ENCODE peak calls at places on chromosomes 5 and 9, in eight cellular contexts. One of them, this sample, is unnamed.

GRCh38 chr9:11946521-11946920 is 746.7 kb upstream of the TYRP1 start:
- DNase-seq in SHP77: no peak
- DNase-seq in cardiac fibroblast: no peak
- DNase-seq in activated gamma-delta T cell treated with Interleukin-2 at 50 U/mL for 16 hours: no peak
- DNase-seq in T-cell: no peak
- DNase-seq in fibroblast of pulmonary artery: peak
- DNase-seq in NCI-H460: no peak
- DNase-seq in T-helper 9 cell: no peak
- DNase-seq in this sample: no peak

GRCh38 chr5:135253601-135254165 is 145.3 kb downstream of the MACROH2A1 start:
- DNase-seq in SHP77: no peak
- DNase-seq in fibroblast of pulmonary artery: no peak
- DNase-seq in NCI-H460: no peak
- DNase-seq in activated gamma-delta T cell treated with Interleukin-2 at 50 U/mL for 16 hours: no peak
- DNase-seq in cardiac fibroblast: no peak
- DNase-seq in T-cell: no peak
- DNase-seq in T-helper 9 cell: no peak
- DNase-seq in this sample: no peak

GRCh38 chr5:79513519-79514390 is at the start of gene HOMER1:
- DNase-seq in cardiac fibroblast: peak
- DNase-seq in T-helper 9 cell: peak
- DNase-seq in SHP77: peak
- DNase-seq in T-cell: peak
- DNase-seq in activated gamma-delta T cell treated with Interleukin-2 at 50 U/mL for 16 hours: peak
- DNase-seq in NCI-H460: peak
- DNase-seq in fibroblast of pulmonary artery: peak
- DNase-seq in this sample: peak

GRCh38 chr5:10424124-10424731 is 17.5 kb upstream of the ROPN1L start:
- DNase-seq in NCI-H460: peak
- DNase-seq in cardiac fibroblast: peak
- DNase-seq in fibroblast of pulmonary artery: peak
- DNase-seq in T-cell: no peak
- DNase-seq in T-helper 9 cell: no peak
- DNase-seq in SHP77: peak
- DNase-seq in activated gamma-delta T cell treated with Interleukin-2 at 50 U/mL for 16 hours: no peak
- DNase-seq in this sample: no peak

GRCh38 chr5:167908596-167908995 is 382.8 kb upstream of the WWC1 start:
- DNase-seq in activated gamma-delta T cell treated with Interleukin-2 at 50 U/mL for 16 hours: no peak
- DNase-seq in NCI-H460: no peak
- DNase-seq in SHP77: no peak
- DNase-seq in fibroblast of pulmonary artery: no peak
- DNase-seq in T-cell: no peak
- DNase-seq in T-helper 9 cell: no peak
- DNase-seq in cardiac fibroblast: peak
- DNase-seq in this sample: no peak

GRCh38 chr5:65086234-65086886 is 317.6 kb downstream of the CWC27 start:
- DNase-seq in SHP77: no peak
- DNase-seq in cardiac fibroblast: no peak
- DNase-seq in activated gamma-delta T cell treated with Interleukin-2 at 50 U/mL for 16 hours: no peak
- DNase-seq in T-cell: no peak
- DNase-seq in fibroblast of pulmonary artery: no peak
- DNase-seq in NCI-H460: no peak
- DNase-seq in T-helper 9 cell: no peak
- DNase-seq in this sample: no peak

GRCh38 chr9:2241875-2242741 is 227.0 kb downstream of the SMARCA2 start:
- DNase-seq in activated gamma-delta T cell treated with Interleukin-2 at 50 U/mL for 16 hours: peak
- DNase-seq in fibroblast of pulmonary artery: peak
- DNase-seq in NCI-H460: peak
- DNase-seq in SHP77: peak
- DNase-seq in cardiac fibroblast: peak
- DNase-seq in T-helper 9 cell: peak
- DNase-seq in T-cell: peak
- DNase-seq in this sample: peak

GRCh38 chr5:110852053-110852452 is 113.2 kb downstream of the SLC25A46 start:
- DNase-seq in fibroblast of pulmonary artery: peak
- DNase-seq in NCI-H460: no peak
- DNase-seq in T-helper 9 cell: no peak
- DNase-seq in activated gamma-delta T cell treated with Interleukin-2 at 50 U/mL for 16 hours: no peak
- DNase-seq in SHP77: no peak
- DNase-seq in cardiac fibroblast: no peak
- DNase-seq in T-cell: no peak
- DNase-seq in this sample: no peak

GRCh38 chr9:94934816-94935328 is 208.4 kb downstream of the AOPEP start:
- DNase-seq in cardiac fibroblast: no peak
- DNase-seq in fibroblast of pulmonary artery: no peak
- DNase-seq in T-cell: no peak
- DNase-seq in activated gamma-delta T cell treated with Interleukin-2 at 50 U/mL for 16 hours: no peak
- DNase-seq in SHP77: no peak
- DNase-seq in NCI-H460: no peak
- DNase-seq in T-helper 9 cell: no peak
- DNase-seq in this sample: no peak

GRCh38 chr5:177957241-177957640 is 38.8 kb downstream of the PROP1 start:
- DNase-seq in NCI-H460: no peak
- DNase-seq in T-helper 9 cell: no peak
- DNase-seq in SHP77: no peak
- DNase-seq in fibroblast of pulmonary artery: no peak
- DNase-seq in activated gamma-delta T cell treated with Interleukin-2 at 50 U/mL for 16 hours: no peak
- DNase-seq in T-cell: no peak
- DNase-seq in cardiac fibroblast: no peak
- DNase-seq in this sample: no peak

GRCh38 chr9:36141288-36141687 is 4.8 kb downstream of the GLIPR2 start:
- DNase-seq in cardiac fibroblast: peak
- DNase-seq in fibroblast of pulmonary artery: peak
- DNase-seq in activated gamma-delta T cell treated with Interleukin-2 at 50 U/mL for 16 hours: no peak
- DNase-seq in T-cell: no peak
- DNase-seq in T-helper 9 cell: no peak
- DNase-seq in SHP77: no peak
- DNase-seq in NCI-H460: no peak
- DNase-seq in this sample: no peak

GRCh38 chr9:100720922-100721321 is 143.0 kb downstream of the CAVIN4 start:
- DNase-seq in T-cell: no peak
- DNase-seq in activated gamma-delta T cell treated with Interleukin-2 at 50 U/mL for 16 hours: no peak
- DNase-seq in cardiac fibroblast: peak
- DNase-seq in SHP77: no peak
- DNase-seq in fibroblast of pulmonary artery: peak
- DNase-seq in NCI-H460: no peak
- DNase-seq in T-helper 9 cell: no peak
- DNase-seq in this sample: no peak

GRCh38 chr5:132251220-132251725 is 6.2 kb upstream of the PDLIM4 start:
- DNase-seq in T-helper 9 cell: no peak
- DNase-seq in T-cell: no peak
- DNase-seq in NCI-H460: no peak
- DNase-seq in activated gamma-delta T cell treated with Interleukin-2 at 50 U/mL for 16 hours: no peak
- DNase-seq in cardiac fibroblast: no peak
- DNase-seq in SHP77: peak
- DNase-seq in fibroblast of pulmonary artery: peak
- DNase-seq in this sample: no peak

GRCh38 chr5:151612689-151613427 is 21.7 kb upstream of the FAT2 start:
- DNase-seq in NCI-H460: no peak
- DNase-seq in T-helper 9 cell: peak
- DNase-seq in cardiac fibroblast: no peak
- DNase-seq in SHP77: no peak
- DNase-seq in T-cell: peak
- DNase-seq in activated gamma-delta T cell treated with Interleukin-2 at 50 U/mL for 16 hours: no peak
- DNase-seq in fibroblast of pulmonary artery: no peak
- DNase-seq in this sample: peak

GRCh38 chr5:997001-997474 is 11.6 kb upstream of the NKD2 start:
- DNase-seq in cardiac fibroblast: peak
- DNase-seq in fibroblast of pulmonary artery: peak
- DNase-seq in SHP77: peak
- DNase-seq in T-helper 9 cell: no peak
- DNase-seq in T-cell: no peak
- DNase-seq in activated gamma-delta T cell treated with Interleukin-2 at 50 U/mL for 16 hours: no peak
- DNase-seq in NCI-H460: no peak
- DNase-seq in this sample: peak

GRCh38 chr5:35979694-35980093 is 11.5 kb downstream of the UGT3A1 start:
- DNase-seq in NCI-H460: no peak
- DNase-seq in cardiac fibroblast: no peak
- DNase-seq in activated gamma-delta T cell treated with Interleukin-2 at 50 U/mL for 16 hours: no peak
- DNase-seq in T-cell: no peak
- DNase-seq in T-helper 9 cell: no peak
- DNase-seq in fibroblast of pulmonary artery: no peak
- DNase-seq in SHP77: no peak
- DNase-seq in this sample: no peak

GRCh38 chr5:27706832-27707231 is 668.4 kb upstream of the CDH9 start:
- DNase-seq in cardiac fibroblast: no peak
- DNase-seq in T-helper 9 cell: no peak
- DNase-seq in SHP77: no peak
- DNase-seq in fibroblast of pulmonary artery: peak
- DNase-seq in activated gamma-delta T cell treated with Interleukin-2 at 50 U/mL for 16 hours: no peak
- DNase-seq in NCI-H460: no peak
- DNase-seq in T-cell: no peak
- DNase-seq in this sample: no peak

GRCh38 chr9:132007371-132007701 is 72.3 kb downstream of the MED27 start:
- DNase-seq in SHP77: no peak
- DNase-seq in cardiac fibroblast: no peak
- DNase-seq in fibroblast of pulmonary artery: no peak
- DNase-seq in T-helper 9 cell: no peak
- DNase-seq in T-cell: no peak
- DNase-seq in activated gamma-delta T cell treated with Interleukin-2 at 50 U/mL for 16 hours: no peak
- DNase-seq in NCI-H460: no peak
- DNase-seq in this sample: no peak

GRCh38 chr9:91865041-91865440 is 85.0 kb downstream of the ROR2 start:
- DNase-seq in T-cell: no peak
- DNase-seq in fibroblast of pulmonary artery: no peak
- DNase-seq in T-helper 9 cell: no peak
- DNase-seq in cardiac fibroblast: no peak
- DNase-seq in NCI-H460: no peak
- DNase-seq in activated gamma-delta T cell treated with Interleukin-2 at 50 U/mL for 16 hours: no peak
- DNase-seq in SHP77: no peak
- DNase-seq in this sample: no peak

GRCh38 chr5:2430606-2431005 is 320.9 kb downstream of the IRX2 start:
- DNase-seq in SHP77: no peak
- DNase-seq in fibroblast of pulmonary artery: no peak
- DNase-seq in T-cell: no peak
- DNase-seq in NCI-H460: no peak
- DNase-seq in T-helper 9 cell: no peak
- DNase-seq in activated gamma-delta T cell treated with Interleukin-2 at 50 U/mL for 16 hours: no peak
- DNase-seq in cardiac fibroblast: no peak
- DNase-seq in this sample: no peak

GRCh38 chr5:172903790-172904189 is 55.4 kb upstream of the RPL26L1 start:
- DNase-seq in T-cell: no peak
- DNase-seq in SHP77: peak
- DNase-seq in fibroblast of pulmonary artery: peak
- DNase-seq in cardiac fibroblast: peak
- DNase-seq in activated gamma-delta T cell treated with Interleukin-2 at 50 U/mL for 16 hours: no peak
- DNase-seq in NCI-H460: peak
- DNase-seq in T-helper 9 cell: no peak
- DNase-seq in this sample: no peak

GRCh38 chr9:22416692-22417060 is 29.9 kb upstream of the DMRTA1 start:
- DNase-seq in activated gamma-delta T cell treated with Interleukin-2 at 50 U/mL for 16 hours: no peak
- DNase-seq in T-helper 9 cell: no peak
- DNase-seq in cardiac fibroblast: no peak
- DNase-seq in T-cell: no peak
- DNase-seq in fibroblast of pulmonary artery: no peak
- DNase-seq in SHP77: no peak
- DNase-seq in NCI-H460: no peak
- DNase-seq in this sample: no peak

GRCh38 chr5:146852089-146852488 is 26.5 kb downstream of the PPP2R2B start:
- DNase-seq in T-helper 9 cell: no peak
- DNase-seq in T-cell: no peak
- DNase-seq in SHP77: no peak
- DNase-seq in cardiac fibroblast: no peak
- DNase-seq in fibroblast of pulmonary artery: no peak
- DNase-seq in NCI-H460: no peak
- DNase-seq in activated gamma-delta T cell treated with Interleukin-2 at 50 U/mL for 16 hours: no peak
- DNase-seq in this sample: no peak

GRCh38 chr5:72079288-72079687 is 28.0 kb upstream of the MAP1B start:
- DNase-seq in T-cell: no peak
- DNase-seq in activated gamma-delta T cell treated with Interleukin-2 at 50 U/mL for 16 hours: no peak
- DNase-seq in cardiac fibroblast: no peak
- DNase-seq in fibroblast of pulmonary artery: no peak
- DNase-seq in NCI-H460: no peak
- DNase-seq in T-helper 9 cell: no peak
- DNase-seq in SHP77: peak
- DNase-seq in this sample: no peak

GRCh38 chr5:7087719-7088297 is 308.1 kb upstream of the ADCY2 start:
- DNase-seq in SHP77: no peak
- DNase-seq in activated gamma-delta T cell treated with Interleukin-2 at 50 U/mL for 16 hours: no peak
- DNase-seq in T-cell: no peak
- DNase-seq in T-helper 9 cell: no peak
- DNase-seq in NCI-H460: no peak
- DNase-seq in fibroblast of pulmonary artery: no peak
- DNase-seq in cardiac fibroblast: no peak
- DNase-seq in this sample: no peak

GRCh38 chr9:72891043-72891442 is 61.8 kb downstream of the ALDH1A1 start:
- DNase-seq in T-cell: no peak
- DNase-seq in SHP77: no peak
- DNase-seq in NCI-H460: no peak
- DNase-seq in activated gamma-delta T cell treated with Interleukin-2 at 50 U/mL for 16 hours: no peak
- DNase-seq in cardiac fibroblast: no peak
- DNase-seq in T-helper 9 cell: no peak
- DNase-seq in fibroblast of pulmonary artery: no peak
- DNase-seq in this sample: no peak

GRCh38 chr9:106590759-106591505 is 272.0 kb upstream of the ZNF462 start:
- DNase-seq in SHP77: no peak
- DNase-seq in T-helper 9 cell: no peak
- DNase-seq in cardiac fibroblast: no peak
- DNase-seq in fibroblast of pulmonary artery: no peak
- DNase-seq in NCI-H460: no peak
- DNase-seq in activated gamma-delta T cell treated with Interleukin-2 at 50 U/mL for 16 hours: no peak
- DNase-seq in T-cell: no peak
- DNase-seq in this sample: no peak

GRCh38 chr5:179407191-179408175 is 62.2 kb upstream of the ADAMTS2 start:
- DNase-seq in T-helper 9 cell: no peak
- DNase-seq in NCI-H460: no peak
- DNase-seq in activated gamma-delta T cell treated with Interleukin-2 at 50 U/mL for 16 hours: no peak
- DNase-seq in cardiac fibroblast: peak
- DNase-seq in T-cell: no peak
- DNase-seq in SHP77: no peak
- DNase-seq in fibroblast of pulmonary artery: peak
- DNase-seq in this sample: no peak

GRCh38 chr5:476102-476813 is 33.3 kb downstream of the EXOC3 start:
- DNase-seq in NCI-H460: no peak
- DNase-seq in SHP77: no peak
- DNase-seq in T-cell: no peak
- DNase-seq in fibroblast of pulmonary artery: no peak
- DNase-seq in T-helper 9 cell: no peak
- DNase-seq in cardiac fibroblast: no peak
- DNase-seq in activated gamma-delta T cell treated with Interleukin-2 at 50 U/mL for 16 hours: no peak
- DNase-seq in this sample: no peak

GRCh38 chr9:123356851-123357747 is 1.1 kb downstream of the CRB2 start:
- DNase-seq in NCI-H460: no peak
- DNase-seq in T-cell: no peak
- DNase-seq in cardiac fibroblast: no peak
- DNase-seq in activated gamma-delta T cell treated with Interleukin-2 at 50 U/mL for 16 hours: no peak
- DNase-seq in fibroblast of pulmonary artery: no peak
- DNase-seq in T-helper 9 cell: no peak
- DNase-seq in SHP77: no peak
- DNase-seq in this sample: no peak

GRCh38 chr5:1409386-1410110 is 35.7 kb downstream of the SLC6A3 start:
- DNase-seq in T-cell: peak
- DNase-seq in NCI-H460: peak
- DNase-seq in cardiac fibroblast: peak
- DNase-seq in SHP77: no peak
- DNase-seq in fibroblast of pulmonary artery: peak
- DNase-seq in activated gamma-delta T cell treated with Interleukin-2 at 50 U/mL for 16 hours: peak
- DNase-seq in T-helper 9 cell: no peak
- DNase-seq in this sample: no peak

This sample was measured in T-helper 1 cell.